ENCODE peak calls at places on chromosomes 7 and 10, in seven cellular contexts. One of them, this sample, is unnamed.

GRCh38 chr7:149704507-149704906 is 68.9 kb downstream of the ZNF467 start:
- DNase-seq in right lobe of liver: no peak
- DNase-seq in breast epithelium: no peak
- DNase-seq in MCF 10A: no peak
- DNase-seq in tibial artery: no peak
- DNase-seq in endodermal cell: peak
- DNase-seq in mucosa of descending colon: no peak
- DNase-seq in this sample: no peak

GRCh38 chr7:99312316-99313203 is 13.1 kb upstream of the ARPC1A start:
- DNase-seq in right lobe of liver: no peak
- DNase-seq in breast epithelium: peak
- DNase-seq in MCF 10A: peak
- DNase-seq in tibial artery: peak
- DNase-seq in endodermal cell: peak
- DNase-seq in mucosa of descending colon: no peak
- DNase-seq in this sample: peak

GRCh38 chr10:15460661-15461060 is 89.6 kb upstream of the FAM171A1 start:
- DNase-seq in right lobe of liver: no peak
- DNase-seq in breast epithelium: no peak
- DNase-seq in MCF 10A: no peak
- DNase-seq in tibial artery: no peak
- DNase-seq in endodermal cell: no peak
- DNase-seq in mucosa of descending colon: no peak
- DNase-seq in this sample: no peak

GRCh38 chr10:128908109-128908898 is 558.7 kb upstream of the MGMT start:
- DNase-seq in right lobe of liver: no peak
- DNase-seq in breast epithelium: no peak
- DNase-seq in MCF 10A: peak
- DNase-seq in tibial artery: no peak
- DNase-seq in endodermal cell: peak
- DNase-seq in mucosa of descending colon: no peak
- DNase-seq in this sample: no peak

GRCh38 chr7:142298631-142299030 is 40.8 kb upstream of the PRSS58 start:
- DNase-seq in right lobe of liver: no peak
- DNase-seq in breast epithelium: no peak
- DNase-seq in MCF 10A: no peak
- DNase-seq in tibial artery: no peak
- DNase-seq in endodermal cell: no peak
- DNase-seq in mucosa of descending colon: no peak
- DNase-seq in this sample: no peak

GRCh38 chr7:107294182-107294581 is 125.4 kb downstream of the HBP1 start:
- DNase-seq in right lobe of liver: no peak
- DNase-seq in breast epithelium: no peak
- DNase-seq in MCF 10A: no peak
- DNase-seq in tibial artery: no peak
- DNase-seq in endodermal cell: no peak
- DNase-seq in mucosa of descending colon: no peak
- DNase-seq in this sample: no peak

GRCh38 chr7:3309140-3309539 is 8.1 kb downstream of the SDK1 start:
- DNase-seq in right lobe of liver: no peak
- DNase-seq in breast epithelium: no peak
- DNase-seq in MCF 10A: peak
- DNase-seq in tibial artery: no peak
- DNase-seq in endodermal cell: no peak
- DNase-seq in mucosa of descending colon: no peak
- DNase-seq in this sample: no peak

GRCh38 chr7:78299088-78299487 is 500.5 kb downstream of the PHTF2 start:
- DNase-seq in right lobe of liver: no peak
- DNase-seq in breast epithelium: no peak
- DNase-seq in MCF 10A: no peak
- DNase-seq in tibial artery: no peak
- DNase-seq in endodermal cell: no peak
- DNase-seq in mucosa of descending colon: no peak
- DNase-seq in this sample: no peak

GRCh38 chr7:19377611-19378339 is 232.6 kb upstream of the FERD3L start:
- DNase-seq in right lobe of liver: no peak
- DNase-seq in breast epithelium: no peak
- DNase-seq in MCF 10A: peak
- DNase-seq in tibial artery: no peak
- DNase-seq in endodermal cell: no peak
- DNase-seq in mucosa of descending colon: no peak
- DNase-seq in this sample: no peak

GRCh38 chr7:452230-452751 is 67.4 kb downstream of the PDGFA start:
- DNase-seq in right lobe of liver: no peak
- DNase-seq in breast epithelium: no peak
- DNase-seq in MCF 10A: no peak
- DNase-seq in tibial artery: no peak
- DNase-seq in endodermal cell: peak
- DNase-seq in mucosa of descending colon: peak
- DNase-seq in this sample: peak

GRCh38 chr7:120587281-120587680 is 270.7 kb downstream of the TSPAN12 start:
- DNase-seq in right lobe of liver: no peak
- DNase-seq in breast epithelium: no peak
- DNase-seq in MCF 10A: no peak
- DNase-seq in tibial artery: no peak
- DNase-seq in endodermal cell: no peak
- DNase-seq in mucosa of descending colon: no peak
- DNase-seq in this sample: no peak

GRCh38 chr10:28533571-28534304 is 820 bp downstream of the WAC start:
- DNase-seq in right lobe of liver: peak
- DNase-seq in breast epithelium: peak
- DNase-seq in MCF 10A: peak
- DNase-seq in tibial artery: peak
- DNase-seq in endodermal cell: peak
- DNase-seq in mucosa of descending colon: peak
- DNase-seq in this sample: peak

GRCh38 chr10:91700788-91701444 is 68.0 kb upstream of the PPP1R3C start:
- DNase-seq in right lobe of liver: no peak
- DNase-seq in breast epithelium: no peak
- DNase-seq in MCF 10A: peak
- DNase-seq in tibial artery: no peak
- DNase-seq in endodermal cell: no peak
- DNase-seq in mucosa of descending colon: no peak
- DNase-seq in this sample: no peak

GRCh38 chr7:24229481-24230226 is 54.3 kb upstream of the NPY start:
- DNase-seq in right lobe of liver: no peak
- DNase-seq in breast epithelium: no peak
- DNase-seq in MCF 10A: no peak
- DNase-seq in tibial artery: no peak
- DNase-seq in endodermal cell: no peak
- DNase-seq in mucosa of descending colon: no peak
- DNase-seq in this sample: no peak

GRCh38 chr10:69569144-69569934 is 3.9 kb downstream of the NEUROG3 start:
- DNase-seq in right lobe of liver: no peak
- DNase-seq in breast epithelium: no peak
- DNase-seq in MCF 10A: no peak
- DNase-seq in tibial artery: no peak
- DNase-seq in endodermal cell: peak
- DNase-seq in mucosa of descending colon: no peak
- DNase-seq in this sample: no peak

GRCh38 chr10:30238836-30239235 is 110.2 kb downstream of the MTPAP start:
- DNase-seq in right lobe of liver: no peak
- DNase-seq in breast epithelium: no peak
- DNase-seq in MCF 10A: no peak
- DNase-seq in tibial artery: no peak
- DNase-seq in endodermal cell: no peak
- DNase-seq in mucosa of descending colon: no peak
- DNase-seq in this sample: no peak

GRCh38 chr7:96216373-96216772 is 105.5 kb downstream of the SLC25A13 start:
- DNase-seq in right lobe of liver: no peak
- DNase-seq in breast epithelium: no peak
- DNase-seq in MCF 10A: no peak
- DNase-seq in tibial artery: no peak
- DNase-seq in endodermal cell: no peak
- DNase-seq in mucosa of descending colon: no peak
- DNase-seq in this sample: no peak

GRCh38 chr7:96217147-96217546 is 104.8 kb downstream of the SLC25A13 start:
- DNase-seq in right lobe of liver: no peak
- DNase-seq in breast epithelium: no peak
- DNase-seq in MCF 10A: no peak
- DNase-seq in tibial artery: no peak
- DNase-seq in endodermal cell: no peak
- DNase-seq in mucosa of descending colon: no peak
- DNase-seq in this sample: no peak

GRCh38 chr7:96211954-96212353 is 109.9 kb downstream of the SLC25A13 start:
- DNase-seq in right lobe of liver: no peak
- DNase-seq in breast epithelium: no peak
- DNase-seq in MCF 10A: no peak
- DNase-seq in tibial artery: no peak
- DNase-seq in endodermal cell: no peak
- DNase-seq in mucosa of descending colon: no peak
- DNase-seq in this sample: no peak

GRCh38 chr7:96212474-96212873 is 109.4 kb downstream of the SLC25A13 start:
- DNase-seq in right lobe of liver: no peak
- DNase-seq in breast epithelium: no peak
- DNase-seq in MCF 10A: peak
- DNase-seq in tibial artery: no peak
- DNase-seq in endodermal cell: no peak
- DNase-seq in mucosa of descending colon: no peak
- DNase-seq in this sample: no peak
- TF ChIP-seq CTCF in right lobe of liver: no peak
- TF ChIP-seq CTCF in breast epithelium: no peak
- TF ChIP-seq CTCF in MCF 10A: no peak
- TF ChIP-seq CTCF in tibial artery: no peak
- TF ChIP-seq CTCF in endodermal cell: no peak
- TF ChIP-seq CTCF in mucosa of descending colon: no peak
- TF ChIP-seq CTCF in this sample: no peak

GRCh38 chr10:100828744-100829102 is 83.3 kb downstream of the PAX2 start:
- DNase-seq in right lobe of liver: no peak
- DNase-seq in breast epithelium: no peak
- DNase-seq in MCF 10A: no peak
- DNase-seq in tibial artery: no peak
- DNase-seq in endodermal cell: peak
- DNase-seq in mucosa of descending colon: no peak
- DNase-seq in this sample: peak

GRCh38 chr10:100826983-100827818 is 81.8 kb downstream of the PAX2 start:
- DNase-seq in right lobe of liver: no peak
- DNase-seq in breast epithelium: peak
- DNase-seq in MCF 10A: no peak
- DNase-seq in tibial artery: no peak
- DNase-seq in endodermal cell: peak
- DNase-seq in mucosa of descending colon: no peak
- DNase-seq in this sample: peak

GRCh38 chr10:100826661-100826982 is 81.2 kb downstream of the PAX2 start:
- DNase-seq in right lobe of liver: no peak
- DNase-seq in breast epithelium: no peak
- DNase-seq in MCF 10A: no peak
- DNase-seq in tibial artery: no peak
- DNase-seq in endodermal cell: no peak
- DNase-seq in mucosa of descending colon: no peak
- DNase-seq in this sample: no peak

GRCh38 chr10:100829103-100829870 is 83.5 kb upstream of the SLF2 start:
- DNase-seq in right lobe of liver: no peak
- DNase-seq in breast epithelium: peak
- DNase-seq in MCF 10A: no peak
- DNase-seq in tibial artery: no peak
- DNase-seq in endodermal cell: peak
- DNase-seq in mucosa of descending colon: no peak
- DNase-seq in this sample: peak

GRCh38 chr10:100827819-100828743 is 82.7 kb downstream of the PAX2 start:
- DNase-seq in right lobe of liver: no peak
- DNase-seq in breast epithelium: peak
- DNase-seq in MCF 10A: peak
- DNase-seq in tibial artery: peak
- DNase-seq in endodermal cell: peak
- DNase-seq in mucosa of descending colon: no peak
- DNase-seq in this sample: peak
- TF ChIP-seq CTCF in right lobe of liver: no peak
- TF ChIP-seq CTCF in breast epithelium: no peak
- TF ChIP-seq CTCF in MCF 10A: no peak
- TF ChIP-seq CTCF in tibial artery: no peak
- TF ChIP-seq CTCF in endodermal cell: peak
- TF ChIP-seq CTCF in mucosa of descending colon: no peak
- TF ChIP-seq CTCF in this sample: peak

GRCh38 chr7:56028942-56029630 is 22.2 kb downstream of the PSPH start:
- DNase-seq in right lobe of liver: peak
- DNase-seq in breast epithelium: no peak
- DNase-seq in MCF 10A: no peak
- DNase-seq in tibial artery: no peak
- DNase-seq in endodermal cell: no peak
- DNase-seq in mucosa of descending colon: no peak
- DNase-seq in this sample: no peak

GRCh38 chr7:56030340-56030739 is 20.9 kb downstream of the PSPH start:
- DNase-seq in right lobe of liver: no peak
- DNase-seq in breast epithelium: no peak
- DNase-seq in MCF 10A: no peak
- DNase-seq in tibial artery: no peak
- DNase-seq in endodermal cell: no peak
- DNase-seq in mucosa of descending colon: no peak
- DNase-seq in this sample: no peak

DNA sequence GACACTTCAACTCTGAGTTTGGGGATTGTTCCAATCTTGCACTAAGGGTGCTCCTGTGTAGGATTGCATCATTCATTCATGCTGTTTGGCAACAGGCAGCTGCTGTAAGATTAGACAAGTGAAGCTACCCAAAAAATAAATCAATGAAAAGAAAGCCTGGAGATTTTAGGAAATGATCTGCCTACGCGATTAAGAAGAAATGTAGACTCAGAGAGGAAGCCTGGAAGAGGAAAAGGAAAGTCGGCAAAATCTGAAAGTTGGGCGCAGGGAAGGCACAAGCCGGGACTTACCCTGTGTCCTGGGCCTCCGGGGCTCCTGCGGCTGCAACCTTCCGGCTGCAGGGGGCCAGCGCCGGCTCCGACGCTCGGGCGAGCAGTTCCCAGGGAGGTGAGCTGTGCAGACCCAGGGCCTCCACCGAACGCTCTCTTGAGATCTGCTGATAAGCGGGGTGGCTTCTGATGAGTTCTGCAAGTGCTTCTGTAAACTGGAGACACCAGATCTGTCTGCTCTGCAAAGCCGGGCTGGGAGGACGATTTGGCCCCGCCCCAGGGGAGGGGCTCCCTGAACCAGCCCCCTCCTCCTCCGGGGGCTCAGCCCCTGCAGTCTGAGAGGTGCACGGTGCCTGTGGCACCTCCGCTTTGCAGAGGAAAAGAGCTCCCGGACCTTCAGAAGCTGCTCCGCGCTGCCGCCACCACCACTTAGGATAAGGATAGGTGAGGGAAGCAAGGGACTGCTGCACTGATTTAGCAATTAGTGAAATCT is 17.4 kb downstream of the PSPH start:
- DNase-seq in right lobe of liver: peak
- DNase-seq in breast epithelium: peak
- DNase-seq in MCF 10A: peak
- DNase-seq in tibial artery: peak
- DNase-seq in endodermal cell: peak
- DNase-seq in mucosa of descending colon: peak
- DNase-seq in this sample: peak
- TF ChIP-seq CTCF in right lobe of liver: peak
- TF ChIP-seq CTCF in breast epithelium: no peak
- TF ChIP-seq CTCF in MCF 10A: peak
- TF ChIP-seq CTCF in tibial artery: peak
- TF ChIP-seq CTCF in endodermal cell: peak
- TF ChIP-seq CTCF in mucosa of descending colon: no peak
- TF ChIP-seq CTCF in this sample: no peak

DNA sequence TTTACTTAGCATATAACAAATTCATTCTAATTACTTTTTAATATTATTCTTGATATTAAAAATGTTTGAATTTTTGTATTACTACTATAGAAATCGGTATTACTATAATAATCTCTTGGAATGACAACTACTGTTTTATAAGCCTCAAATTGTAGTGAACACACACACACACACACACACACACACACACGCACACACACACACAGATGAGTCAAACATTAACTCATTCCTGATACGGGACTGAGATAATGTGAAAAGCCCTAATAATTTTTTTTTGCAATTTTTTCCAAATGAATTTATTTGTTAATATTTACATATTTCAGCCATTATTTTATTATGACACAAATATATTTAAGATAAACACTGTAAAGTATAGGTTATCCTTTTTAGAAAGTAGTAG is 951.2 kb upstream of the PHF14 start:
- DNase-seq in right lobe of liver: no peak
- DNase-seq in breast epithelium: no peak
- DNase-seq in MCF 10A: no peak
- DNase-seq in tibial artery: no peak
- DNase-seq in endodermal cell: no peak
- DNase-seq in mucosa of descending colon: no peak
- DNase-seq in this sample: no peak
- TF ChIP-seq CTCF in right lobe of liver: no peak
- TF ChIP-seq CTCF in breast epithelium: no peak
- TF ChIP-seq CTCF in MCF 10A: no peak
- TF ChIP-seq CTCF in tibial artery: no peak
- TF ChIP-seq CTCF in endodermal cell: no peak
- TF ChIP-seq CTCF in mucosa of descending colon: no peak
- TF ChIP-seq CTCF in this sample: no peak

This sample was measured in GM10248.